ENCODE peak calls at places on chromosomes 11 and 22, in four cellular contexts. One of them, this sample, is unnamed.

GRCh38 chr22:16601437-16602223 is 9.0 kb upstream of the CCT8L2 start:
- DNase-seq in HepG2: no peak
- DNase-seq in K562: peak
- DNase-seq in GM12878: no peak
- DNase-seq in this sample: no peak

GRCh38 chr22:38262051-38262795 is 10.6 kb downstream of the TMEM184B start:
- DNase-seq in HepG2: peak
- DNase-seq in K562: peak
- DNase-seq in GM12878: no peak
- DNase-seq in this sample: peak

GRCh38 chr11:7547687-7548086 is 33.9 kb downstream of the PPFIBP2 start:
- DNase-seq in HepG2: no peak
- DNase-seq in K562: peak
- DNase-seq in GM12878: no peak
- DNase-seq in this sample: no peak

GRCh38 chr11:128365044-128365443 is 222.3 kb downstream of the ETS1 start:
- DNase-seq in HepG2: peak
- DNase-seq in K562: peak
- DNase-seq in GM12878: no peak
- DNase-seq in this sample: no peak

GRCh38 chr11:12592283-12592682 is 81.9 kb upstream of the TEAD1 start:
- DNase-seq in HepG2: no peak
- DNase-seq in K562: no peak
- DNase-seq in GM12878: no peak
- DNase-seq in this sample: no peak

GRCh38 chr11:67105964-67106363 is 13.1 kb upstream of the KDM2A start:
- DNase-seq in HepG2: no peak
- DNase-seq in K562: no peak
- DNase-seq in GM12878: no peak
- DNase-seq in this sample: no peak

GRCh38 chr11:30653606-30654005 is 67.5 kb upstream of the MPPED2 start:
- DNase-seq in HepG2: no peak
- DNase-seq in K562: no peak
- DNase-seq in GM12878: no peak
- DNase-seq in this sample: no peak

GRCh38 chr11:19829109-19829790 is 116.6 kb downstream of the NAV2 start:
- DNase-seq in HepG2: no peak
- DNase-seq in K562: no peak
- DNase-seq in GM12878: no peak
- DNase-seq in this sample: no peak

GRCh38 chr22:48758905-48759875 is 1068.5 kb downstream of the BRD1 start:
- DNase-seq in HepG2: no peak
- DNase-seq in K562: no peak
- DNase-seq in GM12878: no peak
- DNase-seq in this sample: no peak

GRCh38 chr11:67611704-67612587 is 5.2 kb downstream of the NDUFV1 start:
- DNase-seq in HepG2: no peak
- DNase-seq in K562: no peak
- DNase-seq in GM12878: no peak
- DNase-seq in this sample: no peak

GRCh38 chr11:34938621-34939020 is 22.2 kb downstream of the PDHX start:
- DNase-seq in HepG2: no peak
- DNase-seq in K562: no peak
- DNase-seq in GM12878: no peak
- DNase-seq in this sample: no peak

GRCh38 chr11:1763796-1764661 is at the start of gene CTSD:
- DNase-seq in HepG2: peak
- DNase-seq in K562: peak
- DNase-seq in GM12878: no peak
- DNase-seq in this sample: peak

GRCh38 chr22:41831383-41831782 is 1.5 kb upstream of the SREBF2 start:
- DNase-seq in HepG2: no peak
- DNase-seq in K562: no peak
- DNase-seq in GM12878: no peak
- DNase-seq in this sample: no peak

GRCh38 chr11:1087279-1087960 is 12.7 kb downstream of the MUC2 start:
- DNase-seq in HepG2: no peak
- DNase-seq in K562: no peak
- DNase-seq in GM12878: no peak
- DNase-seq in this sample: no peak

GRCh38 chr11:88799749-88800500 is 265.9 kb downstream of the GRM5 start:
- DNase-seq in HepG2: no peak
- DNase-seq in K562: no peak
- DNase-seq in GM12878: no peak
- DNase-seq in this sample: no peak

GRCh38 chr11:61254403-61255025 is 13.5 kb downstream of the PGA5 start:
- DNase-seq in HepG2: peak
- DNase-seq in K562: peak
- DNase-seq in GM12878: peak
- DNase-seq in this sample: peak

GRCh38 chr11:4186464-4187054 is 92.0 kb downstream of the RRM1 start:
- DNase-seq in HepG2: no peak
- DNase-seq in K562: no peak
- DNase-seq in GM12878: no peak
- DNase-seq in this sample: no peak

GRCh38 chr11:73317373-73317772 is 9.3 kb downstream of the ARHGEF17 start:
- DNase-seq in HepG2: no peak
- DNase-seq in K562: no peak
- DNase-seq in GM12878: no peak
- DNase-seq in this sample: no peak

GRCh38 chr22:33658775-33659174 is 261.5 kb downstream of the LARGE1 start:
- DNase-seq in HepG2: no peak
- DNase-seq in K562: no peak
- DNase-seq in GM12878: no peak
- DNase-seq in this sample: no peak

GRCh38 chr11:15208570-15209222 is 94.0 kb downstream of the INSC start:
- DNase-seq in HepG2: peak
- DNase-seq in K562: peak
- DNase-seq in GM12878: no peak
- DNase-seq in this sample: peak

GRCh38 chr11:11966826-11967668 is 41.4 kb downstream of the DKK3 start:
- DNase-seq in HepG2: peak
- DNase-seq in K562: peak
- DNase-seq in GM12878: no peak
- DNase-seq in this sample: peak

GRCh38 chr11:134267966-134268365 is 8.2 kb upstream of the GLB1L3 start:
- DNase-seq in HepG2: no peak
- DNase-seq in K562: no peak
- DNase-seq in GM12878: no peak
- DNase-seq in this sample: no peak

GRCh38 chr11:129846508-129847335 is 31.1 kb downstream of the TMEM45B start:
- DNase-seq in HepG2: peak
- DNase-seq in K562: no peak
- DNase-seq in GM12878: peak
- DNase-seq in this sample: no peak

GRCh38 chr11:33997473-33998347 is 53.8 kb upstream of the CAPRIN1 start:
- DNase-seq in HepG2: no peak
- DNase-seq in K562: peak
- DNase-seq in GM12878: no peak
- DNase-seq in this sample: no peak

GRCh38 chr11:107741044-107741823 is 29.4 kb upstream of the SLN start:
- DNase-seq in HepG2: peak
- DNase-seq in K562: peak
- DNase-seq in GM12878: peak
- DNase-seq in this sample: peak

GRCh38 chr11:69658606-69659450 is 16.3 kb downstream of the LTO1 start:
- DNase-seq in HepG2: peak
- DNase-seq in K562: no peak
- DNase-seq in GM12878: no peak
- DNase-seq in this sample: no peak

GRCh38 chr11:65504671-65505433 is 6.0 kb downstream of the MALAT1 start:
- DNase-seq in HepG2: no peak
- DNase-seq in K562: peak
- DNase-seq in GM12878: no peak
- DNase-seq in this sample: no peak

GRCh38 chr11:60756307-60757032 is at the start of gene MS4A15:
- DNase-seq in HepG2: peak
- DNase-seq in K562: peak
- DNase-seq in GM12878: no peak
- DNase-seq in this sample: peak

DNA sequence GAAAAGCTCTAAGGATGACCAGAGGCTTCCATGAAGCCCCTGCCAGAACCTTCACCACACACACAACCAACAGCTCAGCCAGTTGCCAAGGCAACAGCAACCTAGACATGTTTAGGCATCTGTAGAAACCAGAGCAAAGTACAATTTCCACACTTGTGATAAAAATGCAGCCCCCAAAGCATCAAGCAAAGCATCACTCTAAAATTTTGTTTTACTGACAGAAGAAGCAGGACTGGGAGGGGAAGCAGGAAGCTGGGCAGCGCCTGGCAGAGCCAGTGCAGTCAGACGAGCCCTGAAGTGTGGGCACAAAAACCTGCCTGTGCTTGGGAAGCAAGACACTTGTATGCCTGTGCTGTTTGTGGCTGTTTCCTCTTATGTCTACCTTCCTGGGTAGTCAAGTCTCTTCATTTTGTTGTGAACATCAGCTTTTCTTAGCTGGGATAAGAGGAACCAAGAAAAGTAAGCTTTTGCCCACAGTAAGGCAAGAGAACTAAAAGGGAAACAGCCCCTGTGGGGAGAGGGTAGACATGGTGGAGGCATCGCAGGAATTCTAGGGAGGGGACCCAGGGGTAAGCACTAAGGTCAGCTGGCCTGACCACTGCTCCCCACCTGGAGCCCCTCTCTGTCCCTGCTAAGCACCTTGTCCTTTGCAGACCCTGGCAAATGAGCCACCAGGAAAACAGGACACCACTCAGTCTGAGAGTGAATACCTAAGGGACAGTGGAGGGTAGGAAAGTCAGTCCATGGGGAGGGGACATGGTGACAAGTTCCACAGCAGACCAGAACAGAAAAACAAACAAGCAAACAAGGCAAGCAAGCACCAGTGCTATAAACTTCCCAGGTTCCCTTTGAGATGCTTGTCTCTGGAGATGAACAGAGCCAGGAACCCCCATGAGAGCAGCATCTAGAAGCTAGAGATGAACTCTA is 13.4 kb downstream of the PACSIN2 start:
- DNase-seq in HepG2: peak
- DNase-seq in K562: no peak
- DNase-seq in GM12878: no peak
- DNase-seq in this sample: no peak
- TF ChIP-seq TARDBP in HepG2: no peak
- TF ChIP-seq TARDBP in K562: no peak
- TF ChIP-seq TARDBP in GM12878: no peak
- TF ChIP-seq TARDBP in this sample: no peak

DNA sequence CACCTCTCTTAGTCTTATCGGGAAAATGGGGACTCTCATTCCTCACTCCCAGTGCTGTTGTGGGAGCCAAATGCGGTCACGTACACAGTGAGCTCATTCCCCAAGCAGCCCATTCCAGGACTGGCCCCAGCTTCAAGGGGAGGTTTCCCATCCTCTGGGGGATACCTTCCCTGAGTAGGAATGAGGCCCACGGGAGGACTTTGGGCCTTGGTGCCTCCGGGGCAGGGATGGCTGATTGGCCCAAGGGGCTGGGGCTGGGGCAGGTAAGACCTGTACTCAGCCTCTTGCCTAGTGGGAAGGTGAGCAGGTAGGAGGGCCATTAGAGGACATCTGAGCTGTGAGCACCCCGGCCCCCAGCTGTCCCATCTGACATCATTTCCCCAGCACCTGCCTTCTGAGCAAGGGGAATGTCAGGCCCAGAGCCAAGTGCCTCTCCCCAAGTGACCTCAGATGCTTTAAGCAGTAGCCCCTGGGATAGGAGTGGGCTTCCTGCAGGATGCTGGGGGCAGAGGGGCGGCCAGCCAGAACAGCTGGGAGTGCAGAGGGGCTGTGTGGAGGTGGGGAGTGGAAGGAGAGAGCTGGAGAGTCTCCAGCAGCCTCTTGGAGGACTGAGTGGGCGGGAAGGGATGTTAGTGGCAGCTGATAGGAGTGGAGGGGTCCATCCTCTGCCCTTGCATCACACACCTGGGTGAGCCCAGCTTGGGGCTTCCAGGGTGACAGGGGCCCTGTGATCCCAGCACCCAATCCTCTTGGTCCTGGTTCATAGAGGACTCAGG is 58.4 kb downstream of the CD82 start:
- DNase-seq in HepG2: no peak
- DNase-seq in K562: no peak
- DNase-seq in GM12878: no peak
- DNase-seq in this sample: no peak
- TF ChIP-seq TARDBP in HepG2: no peak
- TF ChIP-seq TARDBP in K562: no peak
- TF ChIP-seq TARDBP in GM12878: no peak
- TF ChIP-seq TARDBP in this sample: no peak

GRCh38 chr11:113494021-113494420 is 18.8 kb upstream of the DRD2 start:
- DNase-seq in HepG2: no peak
- DNase-seq in K562: peak
- DNase-seq in GM12878: no peak
- DNase-seq in this sample: no peak
- TF ChIP-seq TARDBP in HepG2: no peak
- TF ChIP-seq TARDBP in K562: no peak
- TF ChIP-seq TARDBP in GM12878: no peak
- TF ChIP-seq TARDBP in this sample: no peak

GRCh38 chr11:126464796-126465195 is 109.3 kb downstream of the ST3GAL4 start:
- DNase-seq in HepG2: no peak
- DNase-seq in K562: no peak
- DNase-seq in GM12878: no peak
- DNase-seq in this sample: no peak

GRCh38 chr11:126467471-126467870 is 112.0 kb downstream of the ST3GAL4 start:
- DNase-seq in HepG2: no peak
- DNase-seq in K562: no peak
- DNase-seq in GM12878: no peak
- DNase-seq in this sample: no peak

GRCh38 chr11:126466288-126467045 is 111.0 kb downstream of the ST3GAL4 start:
- DNase-seq in HepG2: no peak
- DNase-seq in K562: no peak
- DNase-seq in GM12878: no peak
- DNase-seq in this sample: no peak

GRCh38 chr11:126467046-126467370 is 111.5 kb downstream of the ST3GAL4 start:
- DNase-seq in HepG2: no peak
- DNase-seq in K562: no peak
- DNase-seq in GM12878: no peak
- DNase-seq in this sample: no peak

DNA sequence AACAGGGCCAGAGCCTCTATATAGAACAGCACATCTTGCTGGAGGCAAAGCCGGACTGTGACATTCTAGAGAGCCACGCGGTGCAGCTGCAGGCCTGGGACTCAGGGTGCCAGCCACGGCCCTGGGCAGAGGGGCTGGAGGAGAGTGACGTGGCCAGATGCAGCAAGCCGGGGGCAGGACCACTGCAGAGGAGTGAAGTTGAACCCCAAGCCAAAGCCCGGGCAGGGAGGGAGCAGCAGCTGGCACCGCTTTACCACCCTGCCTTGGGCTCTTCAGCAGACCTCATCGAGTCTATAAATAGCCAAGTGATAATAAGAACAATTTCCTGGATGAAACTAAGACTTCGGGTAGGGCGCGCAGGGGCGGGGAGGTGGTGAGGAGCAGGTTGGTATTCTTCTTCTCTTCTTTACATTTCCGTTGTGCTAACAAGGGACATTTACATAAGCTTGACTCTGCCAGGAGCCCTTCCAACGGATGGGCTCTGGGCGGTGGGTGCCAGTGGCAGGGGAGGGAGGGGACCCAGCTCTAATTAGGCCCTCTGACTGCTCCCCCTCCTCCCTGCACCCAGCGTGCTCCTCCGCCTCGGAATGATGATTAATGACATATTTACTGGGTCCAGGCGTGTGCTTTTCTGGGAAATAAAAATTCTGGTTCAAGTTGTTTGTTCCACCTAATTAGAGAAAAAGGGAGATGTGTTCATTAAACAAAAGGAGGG is 110.2 kb downstream of the ST3GAL4 start:
- DNase-seq in HepG2: no peak
- DNase-seq in K562: no peak
- DNase-seq in GM12878: peak
- DNase-seq in this sample: no peak
- TF ChIP-seq TARDBP in HepG2: no peak
- TF ChIP-seq TARDBP in K562: no peak
- TF ChIP-seq TARDBP in GM12878: no peak
- TF ChIP-seq TARDBP in this sample: no peak